ENCODE peak calls at places on chromosomes 16 and 17, in nine cellular contexts. D, V, Y, J, L, Z, O, A and T are unnamed samples.

GRCh38 chr17:74272731-74273201 is 1.3 kb upstream of the DNAI2 start:
- DNase-seq in D (no peak), V (no peak), Y (no peak), J (no peak), L (no peak), Z (no peak), O (no peak), A (peak; percentile 56), T (no peak)

GRCh38 chr17:79082311-79083190 is 7.9 kb downstream of the ENGASE start:
- DNase-seq in D (peak; percentile 22), V (no peak), Y (peak; percentile 73), J (peak; percentile 27), L (peak; percentile 19), Z (no peak), O (peak; percentile 54), A (peak; percentile 48), T (peak; percentile 73)

GRCh38 chr17:8581002-8581658 is 49.4 kb downstream of the MYH10 start:
- DNase-seq in D (no peak), V (peak; percentile 85), Y (no peak), J (no peak), L (no peak), Z (no peak), O (no peak), A (no peak), T (no peak)

GRCh38 chr17:63436523-63437110 is 9.5 kb downstream of the CYB561 start:
- DNase-seq in D (peak; percentile 37), V (no peak), Y (no peak), J (no peak), L (no peak), Z (no peak), O (no peak), A (no peak), T (no peak)

GRCh38 chr16:61780161-61780560 is 256.1 kb downstream of the CDH8 start:
- DNase-seq in D (no peak), V (no peak), Y (no peak), J (no peak), L (no peak), Z (no peak), O (no peak), A (no peak), T (no peak)

GRCh38 chr17:57819273-57819672 is 30.6 kb downstream of the MRPS23 start:
- DNase-seq in D (no peak), V (peak; percentile 83), Y (no peak), J (no peak), L (no peak), Z (no peak), O (no peak), A (no peak), T (no peak)

GRCh38 chr17:80959330-80960036 is 32.2 kb upstream of the CHMP6 start:
- DNase-seq in D (no peak), V (no peak), Y (no peak), J (no peak), L (peak; percentile 48), Z (no peak), O (peak; percentile 83), A (no peak), T (peak; percentile 45)

GRCh38 chr17:10857976-10858375 is 20.1 kb upstream of the PIRT start:
- DNase-seq in D (no peak), V (no peak), Y (no peak), J (no peak), L (no peak), Z (no peak), O (no peak), A (no peak), T (no peak)

GRCh38 chr17:60142872-60143499 is 6.8 kb upstream of the CA4 start:
- DNase-seq in D (peak; percentile 82), V (peak; percentile 77), Y (peak; percentile 92), J (peak; percentile 83), L (peak; percentile 83), Z (peak; percentile 82), O (peak; percentile 93), A (peak; percentile 79), T (peak; percentile 96)

GRCh38 chr16:56965149-56965938 is 3.6 kb downstream of the CETP start:
- DNase-seq in D (no peak), V (no peak), Y (no peak), J (no peak), L (peak; percentile 16), Z (no peak), O (peak; percentile 42), A (no peak), T (no peak)
- H2AFZ ChIP-seq in D (peak overlapping the region; percentile 51), V (no peak overlapping the region), Y (no peak overlapping the region), J (no peak overlapping the region), L (peak overlapping the region; percentile 78), Z (no peak overlapping the region), O (peak overlapping the region; percentile 23), A (peak overlapping the region; percentile 16), T (no peak overlapping the region)

GRCh38 chr16:79204486-79204885 is 396.1 kb downstream of the MAF start:
- DNase-seq in D (no peak), V (no peak), Y (no peak), J (no peak), L (no peak), Z (no peak), O (no peak), A (no peak), T (no peak)
- H2AFZ ChIP-seq in D (no peak overlapping the region), V (no peak overlapping the region), Y (no peak overlapping the region), J (no peak overlapping the region), L (no peak overlapping the region), Z (no peak overlapping the region), O (no peak overlapping the region), A (no peak overlapping the region), T (no peak overlapping the region)

GRCh38 chr17:3968886-3969524 is 4.8 kb upstream of the ATP2A3 start:
- DNase-seq in D (no peak), V (no peak), Y (no peak), J (no peak), L (no peak), Z (no peak), O (no peak), A (no peak), T (no peak)
- H2AFZ ChIP-seq in D (no peak overlapping the region), V (no peak overlapping the region), Y (no peak overlapping the region), J (no peak overlapping the region), L (no peak overlapping the region), Z (no peak overlapping the region), O (no peak overlapping the region), A (no peak overlapping the region), T (no peak overlapping the region)

DNA sequence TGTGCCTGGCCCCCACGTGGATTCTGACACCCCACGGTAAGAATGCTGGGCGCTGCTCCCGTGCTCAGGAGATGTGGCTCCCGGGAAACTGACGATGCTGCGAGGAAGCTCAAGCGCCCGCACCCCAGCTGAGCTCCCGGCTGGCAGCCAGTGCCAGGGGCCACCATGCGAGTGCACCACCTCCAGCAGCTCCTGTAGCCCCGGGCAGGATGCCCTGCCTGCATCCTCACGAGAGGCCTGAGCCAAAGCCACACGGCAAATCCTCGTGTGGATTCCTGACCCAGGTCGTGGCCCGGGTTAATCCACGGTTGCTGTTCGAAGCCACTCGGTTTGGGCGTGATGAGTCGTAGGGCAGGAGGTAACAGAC is 11.6 kb upstream of the DPEP1 start:
- DNase-seq in D (no peak), V (no peak), Y (no peak), J (no peak), L (no peak), Z (no peak), O (peak; percentile 68), A (no peak), T (no peak)
- H2AFZ ChIP-seq in D (no peak overlapping the region), V (peak overlapping the region; percentile 89), Y (no peak overlapping the region), J (no peak overlapping the region), L (peak overlapping the region; percentile 90), Z (no peak overlapping the region), O (no peak overlapping the region), A (peak overlapping the region; percentile 53), T (peak overlapping the region; percentile 74)

GRCh38 chr17:43683928-43684653 is 22.4 kb upstream of the MEOX1 start:
- DNase-seq in D (no peak), V (no peak), Y (no peak), J (no peak), L (no peak), Z (no peak), O (no peak), A (no peak), T (no peak)
- H2AFZ ChIP-seq in D (no peak overlapping the region), V (no peak overlapping the region), Y (no peak overlapping the region), J (no peak overlapping the region), L (no peak overlapping the region), Z (no peak overlapping the region), O (no peak overlapping the region), A (no peak overlapping the region), T (no peak overlapping the region)

GRCh38 chr16:69187387-69187890 is 475 bp downstream of the SNTB2 start:
- DNase-seq in D (no peak), V (peak; percentile 40), Y (peak; percentile 76), J (no peak), L (no peak), Z (peak; percentile 37), O (peak; percentile 73), A (peak; percentile 42), T (peak; percentile 16)
- H2AFZ ChIP-seq in D (no peak overlapping the region), V (peak overlapping the region; percentile 97), Y (peak overlapping the region; percentile 73), J (no peak overlapping the region), L (peak overlapping the region; percentile 95), Z (peak overlapping the region; percentile 84), O (peak overlapping the region; percentile 62), A (peak overlapping the region; percentile 85), T (peak overlapping the region; percentile 46)

DNA sequence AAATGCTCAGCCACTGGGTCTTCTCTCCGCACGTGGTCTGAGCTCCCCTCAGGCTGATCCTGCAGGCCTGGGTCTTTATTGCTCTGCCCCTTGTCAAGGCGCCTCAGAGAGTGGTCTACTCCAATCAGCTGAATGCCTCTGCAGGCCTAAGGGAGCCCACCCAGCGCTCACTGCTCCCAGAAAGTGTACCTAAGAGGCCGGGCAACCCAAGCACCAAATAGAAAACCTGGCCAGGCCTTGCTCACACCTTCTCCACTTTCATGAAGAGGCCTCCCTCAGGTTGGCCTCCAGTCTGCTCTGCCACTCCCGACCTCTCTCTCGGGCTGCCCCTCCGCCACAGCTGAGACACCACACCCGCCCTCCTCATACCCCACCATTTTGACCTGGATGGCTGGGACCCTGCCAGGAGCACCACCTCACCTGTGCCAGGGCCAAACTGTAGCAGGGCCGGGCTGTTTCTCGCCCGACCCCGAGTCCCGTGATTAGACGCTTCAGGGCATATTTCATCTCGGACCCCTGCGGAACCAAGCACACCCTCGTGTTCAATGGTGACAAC is 665 bp downstream of the MYBBP1A start:
- DNase-seq in D (no peak), V (no peak), Y (no peak), J (no peak), L (no peak), Z (no peak), O (no peak), A (no peak), T (no peak)
- H2AFZ ChIP-seq in D (no peak overlapping the region), V (peak overlapping the region; percentile 93), Y (peak overlapping the region; percentile 89), J (no peak overlapping the region), L (peak overlapping the region; percentile 97), Z (peak overlapping the region; percentile 75), O (peak overlapping the region; percentile 99), A (peak overlapping the region; percentile 93), T (peak overlapping the region; percentile 75)